ENCODE peak calls at places on chromosomes 13 and 19, in six cellular contexts. One of them, this sample, is unnamed.
A peak's percentile ranks its signal among the peaks of the same experiment; 100 is the strongest.

GRCh38 chr13:30676672-30677071 is 58.7 kb upstream of the ALOX5AP start:
- DNase-seq in transverse colon: no peak
- DNase-seq in astrocyte of the cerebellum: no peak
- DNase-seq in ureter: no peak
- DNase-seq in NCI-H524: peak; percentile 73
- DNase-seq in GM04504: no peak
- DNase-seq in this sample: no peak

GRCh38 chr13:76336889-76337844 is 549.0 kb downstream of the KCTD12 start:
- DNase-seq in transverse colon: no peak
- DNase-seq in ureter: no peak
- DNase-seq in GM04504: no peak
- DNase-seq in astrocyte of the cerebellum: no peak
- DNase-seq in NCI-H524: no peak
- DNase-seq in this sample: no peak

GRCh38 chr13:43908156-43909126 is 28.7 kb downstream of the LACC1 start:
- DNase-seq in GM04504: peak; percentile 23
- DNase-seq in NCI-H524: peak; percentile 30
- DNase-seq in transverse colon: no peak
- DNase-seq in ureter: no peak
- DNase-seq in astrocyte of the cerebellum: peak; percentile 42
- DNase-seq in this sample: peak; percentile 53

GRCh38 chr13:89988206-89988605 is 1359.3 kb upstream of the MIR17HG start:
- DNase-seq in transverse colon: no peak
- DNase-seq in astrocyte of the cerebellum: peak; percentile 13
- DNase-seq in ureter: no peak
- DNase-seq in GM04504: no peak
- DNase-seq in NCI-H524: no peak
- DNase-seq in this sample: no peak

GRCh38 chr13:94617389-94618000 is 15.8 kb downstream of the GPR180 start:
- DNase-seq in ureter: no peak
- DNase-seq in GM04504: no peak
- DNase-seq in transverse colon: no peak
- DNase-seq in astrocyte of the cerebellum: no peak
- DNase-seq in NCI-H524: peak; percentile 37
- DNase-seq in this sample: peak; percentile 72

GRCh38 chr13:49561064-49561410 is 24.3 kb downstream of the RCBTB1 start:
- DNase-seq in NCI-H524: no peak
- DNase-seq in astrocyte of the cerebellum: no peak
- DNase-seq in GM04504: no peak
- DNase-seq in transverse colon: no peak
- DNase-seq in ureter: no peak
- DNase-seq in this sample: no peak

GRCh38 chr19:6534451-6535093 is 3.7 kb downstream of the TNFSF9 start:
- DNase-seq in NCI-H524: no peak
- DNase-seq in transverse colon: no peak
- DNase-seq in ureter: no peak
- DNase-seq in astrocyte of the cerebellum: no peak
- DNase-seq in GM04504: no peak
- DNase-seq in this sample: no peak

GRCh38 chr13:94569615-94570014 is 26.3 kb downstream of the TGDS start:
- DNase-seq in transverse colon: no peak
- DNase-seq in GM04504: no peak
- DNase-seq in NCI-H524: no peak
- DNase-seq in ureter: no peak
- DNase-seq in astrocyte of the cerebellum: no peak
- DNase-seq in this sample: no peak

GRCh38 chr19:56930647-56931592 is 90.4 kb upstream of the PEG3 start:
- DNase-seq in transverse colon: no peak
- DNase-seq in NCI-H524: no peak
- DNase-seq in ureter: no peak
- DNase-seq in GM04504: no peak
- DNase-seq in astrocyte of the cerebellum: no peak
- DNase-seq in this sample: no peak

GRCh38 chr13:49927755-49928154 is 8.4 kb downstream of the SPRYD7 start:
- DNase-seq in transverse colon: no peak
- DNase-seq in GM04504: no peak
- DNase-seq in ureter: no peak
- DNase-seq in astrocyte of the cerebellum: peak; percentile 94
- DNase-seq in NCI-H524: no peak
- DNase-seq in this sample: no peak

GRCh38 chr19:843180-843835 is 2.5 kb downstream of the PRTN3 start:
- DNase-seq in ureter: no peak
- DNase-seq in NCI-H524: peak; percentile 42
- DNase-seq in astrocyte of the cerebellum: no peak
- DNase-seq in GM04504: no peak
- DNase-seq in transverse colon: no peak
- DNase-seq in this sample: no peak

This sample was measured in pons.